ENCODE peak calls at places on chromosomes 2 and 18, in five cellular contexts. O, P, H, J and Z are unnamed samples.

GRCh38 chr18:78512080-78512601 is 467.5 kb upstream of the SALL3 start:
- DNase-seq in H (no peak), O (no peak), J (no peak), P (no peak), Z (no peak)

GRCh38 chr2:183093857-183094657 is 15.5 kb downstream of the DUSP19 start:
- DNase-seq in P (no peak), H (no peak), J (no peak), O (no peak), Z (no peak)

GRCh38 chr18:79203017-79203605 is 133.9 kb downstream of the ATP9B start:
- DNase-seq in P (no peak), O (no peak), J (no peak), H (no peak), Z (no peak)

GRCh38 chr2:191155608-191156071 is 4.8 kb upstream of the STAT4 start:
- DNase-seq in P (no peak), H (no peak), O (no peak), J (no peak), Z (no peak)

GRCh38 chr2:226080323-226080722 is 680.8 kb downstream of the NYAP2 start:
- DNase-seq in H (no peak), J (no peak), P (no peak), O (no peak), Z (no peak)

GRCh38 chr2:201122276-201122675 is 6.3 kb downstream of the CFLAR start:
- DNase-seq in J (no peak), O (no peak), H (no peak), P (no peak), Z (no peak)

GRCh38 chr2:46045888-46046287 is 251.3 kb upstream of the EPAS1 start:
- DNase-seq in O (no peak), P (no peak), J (no peak), H (no peak), Z (no peak)

GRCh38 chr18:60202702-60203101 is 169.9 kb downstream of the MC4R start:
- DNase-seq in H (no peak), P (no peak), O (no peak), J (no peak), Z (no peak)

GRCh38 chr2:160538559-160539355 is 45.1 kb upstream of the RBMS1 start:
- DNase-seq in H (peak), P (no peak), J (no peak), O (no peak), Z (no peak)

GRCh38 chr2:191501390-191502168 is 176.4 kb upstream of the NABP1 start:
- DNase-seq in P (no peak), O (no peak), H (no peak), J (no peak), Z (no peak)

GRCh38 chr2:10407841-10408648 is 40.1 kb downstream of the ODC1 start:
- DNase-seq in H (no peak), O (no peak), P (no peak), J (peak), Z (no peak)

GRCh38 chr2:3738454-3738853 is 35.1 kb downstream of the DCDC2C start:
- DNase-seq in J (no peak), H (no peak), P (no peak), O (no peak), Z (no peak)

GRCh38 chr2:191218292-191218898 is 26.8 kb upstream of the MYO1B start:
- DNase-seq in O (no peak), P (no peak), J (no peak), H (no peak), Z (peak)

GRCh38 chr2:25473758-25474335 is 132.1 kb upstream of the DNMT3A start:
- DNase-seq in J (no peak), P (no peak), H (peak), O (peak), Z (no peak)

GRCh38 chr2:117801826-117802225 is 12.7 kb upstream of the DDX18 start:
- DNase-seq in J (no peak), P (no peak), H (no peak), O (no peak), Z (no peak)

GRCh38 chr2:51256736-51257135 is 224.8 kb upstream of the NRXN1 start:
- DNase-seq in J (no peak), P (no peak), O (no peak), H (no peak), Z (no peak)

GRCh38 chr18:3478262-3478978 is 28.4 kb downstream of the TGIF1 start:
- DNase-seq in J (no peak), H (no peak), O (no peak), P (no peak), Z (peak)

GRCh38 chr2:10552871-10553245 is 104.7 kb upstream of the ODC1 start:
- DNase-seq in H (no peak), P (no peak), J (no peak), O (no peak), Z (no peak)

GRCh38 chr2:109129356-109129920 is 433 bp downstream of the SH3RF3 start:
- DNase-seq in P (no peak), H (peak), J (no peak), O (no peak), Z (no peak)

GRCh38 chr2:239978381-239978780 is 46.8 kb downstream of the NDUFA10 start:
- DNase-seq in O (no peak), J (no peak), P (no peak), H (no peak), Z (no peak)

GRCh38 chr2:46275995-46276394 is 21.2 kb upstream of the EPAS1 start:
- DNase-seq in O (no peak), P (no peak), H (peak), J (no peak), Z (no peak)

GRCh38 chr2:179340678-179341077 is 76.0 kb upstream of the SESTD1 start:
- DNase-seq in O (no peak), J (no peak), H (no peak), P (no peak), Z (no peak)

GRCh38 chr2:120262761-120263428 is 10.2 kb downstream of the RALB start:
- DNase-seq in H (no peak), J (no peak), P (no peak), O (no peak), Z (no peak)

GRCh38 chr2:54967269-54967668 is 83.0 kb downstream of the RTN4 start:
- DNase-seq in H (no peak), P (no peak), J (no peak), O (peak), Z (no peak)

GRCh38 chr2:112622528-112622849 is 23.2 kb upstream of the SLC20A1 start:
- DNase-seq in J (no peak), O (no peak), P (no peak), H (no peak), Z (no peak)

GRCh38 chr2:237306083-237306786 is 107.7 kb downstream of the COL6A3 start:
- DNase-seq in J (no peak), H (no peak), P (no peak), O (no peak), Z (no peak)

GRCh38 chr2:155662224-155662623 is 670.3 kb downstream of the NR4A2 start:
- DNase-seq in J (no peak), O (no peak), P (no peak), H (no peak), Z (no peak)

GRCh38 chr18:61503688-61504087 is 170.5 kb downstream of the CDH20 start:
- DNase-seq in O (no peak), J (no peak), P (no peak), H (no peak), Z (no peak)

GRCh38 chr18:58255701-58256311 is 211.8 kb downstream of the NEDD4L start:
- DNase-seq in J (no peak), O (no peak), H (peak), P (no peak), Z (no peak)

GRCh38 chr18:34592961-34593382 is 117.1 kb upstream of the DTNA start:
- DNase-seq in P (peak), J (peak), O (peak), H (peak), Z (peak)

GRCh38 chr2:197615033-197615652 is 60.2 kb downstream of the RFTN2 start:
- DNase-seq in H (no peak), O (no peak), J (peak), P (no peak), Z (no peak)

GRCh38 chr2:231554748-231555545 is 24.7 kb upstream of the NMUR1 start:
- DNase-seq in P (no peak), H (peak), J (no peak), O (peak), Z (no peak)

GRCh38 chr18:36872329-36872728 is 43.4 kb downstream of the KIAA1328 start:
- DNase-seq in H (no peak), P (no peak), J (no peak), O (no peak), Z (no peak)

GRCh38 chr2:102488063-102488462 is 15.0 kb downstream of the SLC9A4 start:
- DNase-seq in O (no peak), H (no peak), J (no peak), P (no peak), Z (no peak)

GRCh38 chr2:43534569-43534968 is 61.3 kb downstream of the THADA start:
- DNase-seq in P (no peak), H (no peak), J (no peak), O (no peak), Z (no peak)